ENCODE peak calls at places on chromosomes 3 and 15, in seven cellular contexts. Z, C, Q, A, V, L and J are unnamed samples.

GRCh38 chr15:35306361-35306981 is 221.4 kb upstream of the NANOGP8 start:
- DNase-seq in Z (no peak), C (peak), Q (no peak), A (peak), V (no peak), L (no peak), J (no peak)

GRCh38 chr15:97087337-97087736 is 756.8 kb downstream of the NR2F2 start:
- DNase-seq in Z (no peak), C (no peak), Q (no peak), A (no peak), V (no peak), L (no peak), J (no peak)

GRCh38 chr15:89446260-89446891 is 50.0 kb downstream of the RHCG start:
- DNase-seq in Z (no peak), C (no peak), Q (no peak), A (no peak), V (no peak), L (no peak), J (no peak)

GRCh38 chr15:26146162-26146561 is 283.0 kb upstream of the ATP10A start:
- DNase-seq in Z (no peak), C (no peak), Q (no peak), A (no peak), V (no peak), L (no peak), J (no peak)

GRCh38 chr15:65856821-65857455 is 12.4 kb upstream of the RAB11A start:
- DNase-seq in Z (peak), C (peak), Q (peak), A (peak), V (no peak), L (peak), J (peak)

GRCh38 chr15:65629548-65629947 is 7.8 kb downstream of the SLC24A1 start:
- DNase-seq in Z (no peak), C (no peak), Q (no peak), A (no peak), V (no peak), L (peak), J (no peak)

GRCh38 chr3:178971614-178972013 is 100.0 kb downstream of the ZMAT3 start:
- DNase-seq in Z (no peak), C (no peak), Q (no peak), A (peak), V (no peak), L (no peak), J (no peak)

GRCh38 chr3:195065142-195065863 is 205.7 kb downstream of the XXYLT1 start:
- DNase-seq in Z (no peak), C (no peak), Q (no peak), A (no peak), V (no peak), L (no peak), J (no peak)

GRCh38 chr3:178966299-178967183 is 105.1 kb downstream of the ZMAT3 start:
- DNase-seq in Z (no peak), C (peak), Q (no peak), A (peak), V (peak), L (peak), J (peak)

GRCh38 chr3:46296826-46297225 is 54.6 kb downstream of the CCR3 start:
- DNase-seq in Z (no peak), C (no peak), Q (no peak), A (no peak), V (no peak), L (no peak), J (no peak)

GRCh38 chr15:59410448-59410896 is 27.5 kb upstream of the FAM81A start:
- DNase-seq in Z (no peak), C (no peak), Q (peak), A (no peak), V (peak), L (peak), J (no peak)

GRCh38 chr15:33201376-33202189 is 7.1 kb upstream of the FMN1 start:
- DNase-seq in Z (peak), C (peak), Q (peak), A (peak), V (peak), L (peak), J (peak)

GRCh38 chr3:31572605-31573459 is 40.1 kb downstream of the STT3B start:
- DNase-seq in Z (no peak), C (no peak), Q (no peak), A (no peak), V (no peak), L (no peak), J (peak)

GRCh38 chr3:189508784-189509489 is 122.3 kb upstream of the TP63 start:
- DNase-seq in Z (no peak), C (no peak), Q (no peak), A (no peak), V (no peak), L (no peak), J (no peak)

GRCh38 chr3:159945930-159946329 is 42.7 kb upstream of the IL12A start:
- DNase-seq in Z (no peak), C (no peak), Q (no peak), A (no peak), V (no peak), L (no peak), J (no peak)

GRCh38 chr3:8732413-8732812 is 1.2 kb upstream of the CAV3 start:
- DNase-seq in Z (no peak), C (no peak), Q (no peak), A (no peak), V (no peak), L (no peak), J (no peak)

GRCh38 chr3:54600441-54601204 is 327.2 kb downstream of the LRTM1 start:
- DNase-seq in Z (peak), C (no peak), Q (no peak), A (no peak), V (no peak), L (no peak), J (no peak)

DNA sequence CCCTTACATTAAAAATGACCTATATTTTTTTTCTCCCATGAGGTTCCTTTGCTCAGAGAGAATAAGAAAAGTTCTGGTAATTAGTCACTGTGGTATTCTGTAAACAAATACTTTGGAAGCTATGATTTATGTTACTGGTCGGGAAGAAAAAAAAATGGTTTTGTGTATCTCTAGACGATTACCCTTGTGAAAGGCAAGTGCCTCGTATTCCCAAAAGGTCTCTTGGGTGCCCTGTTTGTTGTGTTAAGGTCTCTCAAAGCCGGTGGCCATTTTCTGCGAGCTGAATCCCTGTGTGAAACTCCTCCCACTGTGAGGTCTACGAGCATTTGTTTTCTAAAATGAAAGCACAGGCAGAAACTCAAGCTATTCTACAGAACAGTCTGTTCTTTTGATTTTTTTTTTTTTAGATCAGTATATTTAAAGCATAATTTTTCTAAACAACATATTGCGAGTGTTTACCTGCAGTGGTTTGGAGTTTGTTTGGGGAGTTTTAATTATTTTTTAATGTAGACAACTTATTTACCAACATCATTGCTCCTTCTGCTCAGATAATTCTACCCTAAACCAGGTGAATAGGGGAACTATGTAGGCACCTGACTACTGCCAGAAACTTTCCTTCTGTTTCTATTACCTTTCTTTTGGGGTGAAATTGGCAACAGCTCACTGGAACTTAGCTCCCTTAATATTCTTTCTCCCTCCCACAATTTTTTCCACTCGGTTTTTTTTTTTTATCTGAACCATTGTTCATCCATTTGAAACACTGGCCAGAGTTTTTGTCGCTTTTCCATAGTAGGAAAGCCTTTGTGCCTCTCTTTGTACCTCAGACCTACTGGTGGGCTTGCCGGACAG is 44.0 kb downstream of the ZBTB38 start:
- DNase-seq in Z (no peak), C (peak), Q (peak), A (no peak), V (no peak), L (peak), J (no peak)
- TF ChIP-seq MAX in Z (no peak), C (no peak), Q (no peak), A (no peak), V (no peak), L (no peak), J (no peak)

GRCh38 chr3:81173514-81173913 is 587.9 kb downstream of the GBE1 start:
- DNase-seq in Z (no peak), C (peak), Q (no peak), A (no peak), V (no peak), L (peak), J (peak)
- TF ChIP-seq CTCF in Z (peak), C (no peak), Q (no peak), A (no peak), V (peak), L (peak), J (peak)

GRCh38 chr3:47380601-47381316 is at the start of gene PTPN23:
- DNase-seq in Z (peak), C (peak), Q (peak), A (peak), V (peak), L (peak), J (peak)
- TF ChIP-seq POLR2A in Z (peak), C (peak), Q (peak), A (peak), V (peak), L (peak), J (peak)

DNA sequence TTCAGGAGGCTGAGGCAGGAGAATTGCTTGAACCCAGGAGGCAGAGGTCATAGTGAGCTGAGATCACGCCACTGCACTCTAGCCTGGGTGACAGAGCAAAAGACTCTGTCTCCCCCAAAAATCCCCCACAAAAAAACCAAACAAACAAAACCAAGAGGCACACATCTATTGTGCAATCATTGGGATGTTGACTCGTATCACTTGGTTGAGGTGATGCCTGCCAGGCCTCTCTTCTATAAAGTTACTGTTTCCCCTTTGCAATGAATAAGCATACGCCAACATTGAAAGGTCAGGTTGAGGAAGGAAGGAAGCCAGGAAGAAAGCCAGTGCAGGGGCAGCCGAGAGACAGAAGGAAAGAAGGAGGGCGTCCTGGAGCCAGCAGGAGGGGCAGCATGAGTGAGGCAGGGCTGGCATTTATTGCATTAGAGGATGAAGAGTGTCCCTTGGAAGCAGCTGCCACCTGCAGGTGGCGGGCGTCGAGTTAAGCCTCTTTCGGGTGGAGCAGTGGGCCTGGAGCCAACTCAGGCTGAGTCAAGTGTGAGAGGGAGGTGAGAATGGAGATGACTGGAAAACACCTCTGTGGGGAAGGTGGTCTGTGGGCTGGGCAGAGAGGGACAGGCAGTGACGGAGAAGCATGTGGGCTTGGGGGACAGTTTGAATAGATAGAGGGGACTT is 8.3 kb upstream of the CSPG4 start:
- DNase-seq in Z (no peak), C (peak), Q (peak), A (peak), V (no peak), L (peak), J (peak)
- TF ChIP-seq MAX in Z (peak), C (no peak), Q (peak), A (peak), V (no peak), L (no peak), J (no peak)

GRCh38 chr3:15815696-15816095 is 17.9 kb upstream of the ANKRD28 start:
- DNase-seq in Z (no peak), C (peak), Q (peak), A (peak), V (no peak), L (peak), J (peak)
- TF ChIP-seq CTCF in Z (no peak), C (peak), Q (peak), A (no peak), V (no peak), L (peak), J (no peak)

GRCh38 chr15:40768492-40769309 is 1.1 kb upstream of the C15orf62 start:
- DNase-seq in Z (no peak), C (peak), Q (no peak), A (no peak), V (no peak), L (no peak), J (peak)

GRCh38 chr15:40771242-40771641 is 1.5 kb downstream of the C15orf62 start:
- DNase-seq in Z (no peak), C (no peak), Q (no peak), A (no peak), V (no peak), L (no peak), J (no peak)

GRCh38 chr15:40770147-40770721 is 454 bp downstream of the C15orf62 start:
- DNase-seq in Z (no peak), C (no peak), Q (no peak), A (no peak), V (no peak), L (no peak), J (peak)

GRCh38 chr15:40767838-40768491 is 1.8 kb upstream of the C15orf62 start:
- DNase-seq in Z (no peak), C (no peak), Q (no peak), A (no peak), V (no peak), L (no peak), J (no peak)

GRCh38 chr15:40769310-40770146 is at the start of gene C15orf62:
- DNase-seq in Z (no peak), C (peak), Q (no peak), A (no peak), V (peak), L (no peak), J (peak)
- TF ChIP-seq POLR2A in Z (no peak), C (no peak), Q (no peak), A (no peak), V (no peak), L (no peak), J (no peak)

DNA sequence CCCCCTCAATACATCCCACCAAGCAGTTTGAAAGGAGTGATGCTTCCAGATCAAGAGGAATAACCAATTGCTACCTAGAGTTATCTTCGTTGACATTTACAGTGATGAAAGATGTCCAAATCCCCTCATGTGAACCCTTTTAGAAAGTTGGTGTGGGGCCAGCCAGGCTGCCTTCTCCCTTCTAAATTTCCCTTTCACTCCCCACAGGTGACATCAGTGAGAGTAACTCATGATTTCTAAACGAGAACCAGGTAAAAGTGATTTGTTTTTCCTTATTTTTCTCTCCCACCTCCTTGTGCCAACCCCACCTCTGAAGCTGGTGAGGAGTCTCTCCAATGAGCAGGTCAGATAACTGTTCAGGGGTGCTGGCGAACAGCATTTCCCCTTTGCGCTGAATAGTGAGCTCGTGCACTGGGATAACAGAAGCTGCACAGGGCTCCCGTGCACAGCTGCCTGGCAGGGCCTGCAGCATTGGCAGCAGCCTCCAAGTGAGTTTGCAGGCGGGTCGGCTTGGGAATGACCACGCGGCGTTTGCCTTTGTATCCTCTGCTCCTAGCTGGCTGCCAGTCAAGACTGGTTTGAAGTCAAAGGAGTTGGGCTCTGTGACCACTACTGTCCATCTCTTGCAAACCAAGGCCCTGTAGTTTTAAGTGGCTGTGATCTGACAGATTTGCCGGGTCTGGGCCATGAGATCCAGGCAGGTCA is 70.2 kb upstream of the CORO2B start:
- DNase-seq in Z (peak), C (no peak), Q (no peak), A (no peak), V (no peak), L (no peak), J (no peak)
- TF ChIP-seq MAX in Z (no peak), C (no peak), Q (no peak), A (no peak), V (no peak), L (no peak), J (no peak)

DNA sequence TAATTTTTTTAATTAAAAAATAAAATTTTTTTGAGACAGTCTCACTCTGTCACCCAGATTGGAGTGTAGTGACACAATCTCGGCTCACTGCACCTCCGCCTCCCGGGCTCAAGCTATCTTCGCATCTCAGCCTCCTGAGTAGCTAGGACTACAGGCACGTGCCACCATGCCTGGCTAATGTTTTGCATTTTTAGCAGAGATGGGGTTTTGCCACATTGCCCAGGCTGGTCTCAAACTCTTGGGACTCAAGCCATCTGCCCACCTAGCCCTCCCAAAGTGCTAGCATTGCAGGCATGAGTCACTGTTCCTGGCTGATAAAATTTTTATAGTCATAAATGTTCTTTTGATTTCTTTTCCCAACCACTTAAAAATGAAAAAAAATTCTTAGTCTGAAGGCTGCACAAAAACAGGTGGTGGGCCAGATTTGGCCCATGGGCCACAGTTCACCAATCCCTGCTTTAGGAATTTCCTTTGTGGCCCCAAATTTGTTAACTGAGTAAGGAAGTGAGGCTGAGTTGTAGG is 9.2 kb downstream of the UBA5 start:
- DNase-seq in Z (no peak), C (peak), Q (no peak), A (no peak), V (no peak), L (no peak), J (no peak)
- TF ChIP-seq CTCF in Z (no peak), C (no peak), Q (no peak), A (no peak), V (no peak), L (no peak), J (no peak)

GRCh38 chr15:100919481-100920405 is 586 bp downstream of the LRRK1 start:
- DNase-seq in Z (peak), C (peak), Q (peak), A (no peak), V (no peak), L (no peak), J (peak)

GRCh38 chr15:100918034-100918689 is 995 bp upstream of the LRRK1 start:
- DNase-seq in Z (peak), C (peak), Q (peak), A (peak), V (no peak), L (peak), J (peak)

GRCh38 chr15:100922192-100923040 is 3.3 kb downstream of the LRRK1 start:
- DNase-seq in Z (no peak), C (no peak), Q (no peak), A (no peak), V (no peak), L (no peak), J (no peak)

GRCh38 chr15:100920516-100921135 is 1.5 kb downstream of the LRRK1 start:
- DNase-seq in Z (no peak), C (no peak), Q (no peak), A (no peak), V (no peak), L (no peak), J (no peak)

GRCh38 chr15:100918690-100919480 is at the start of gene LRRK1:
- DNase-seq in Z (peak), C (peak), Q (peak), A (no peak), V (no peak), L (no peak), J (peak)
- TF ChIP-seq POLR2A in Z (no peak), C (peak), Q (peak), A (no peak), V (peak), L (no peak), J (peak)